ENCODE peak calls at places on chromosome 4, in six cellular contexts. U, F, J, O, Z and T are unnamed samples.

GRCh38 chr4:168451744-168452394 is 28.4 kb downstream of the DDX60L start:
- DNase-seq in Z (peak), J (no peak), F (peak), U (no peak), O (peak), T (no peak)

GRCh38 chr4:101417046-101417445 is 69.7 kb upstream of the PPP3CA start:
- DNase-seq in O (no peak), U (no peak), J (no peak), Z (no peak), F (no peak), T (no peak)

GRCh38 chr4:185011408-185011807 is 6.9 kb upstream of the HELT start:
- DNase-seq in U (no peak), O (no peak), J (no peak), F (no peak), Z (no peak), T (no peak)

GRCh38 chr4:175470141-175470540 is 341.9 kb downstream of the GPM6A start:
- DNase-seq in O (peak), U (no peak), Z (peak), F (no peak), J (no peak), T (no peak)

GRCh38 chr4:113781439-113782040 is 20.0 kb upstream of the CAMK2D start:
- DNase-seq in O (no peak), Z (peak), U (no peak), J (no peak), F (peak), T (no peak)

GRCh38 chr4:20512053-20512810 is 188.0 kb upstream of the PACRGL start:
- DNase-seq in J (peak), F (peak), U (no peak), Z (no peak), O (no peak), T (no peak)

GRCh38 chr4:126592088-126592487 is 1040.7 kb upstream of the INTU start:
- DNase-seq in J (no peak), Z (no peak), O (no peak), U (no peak), F (peak), T (no peak)

GRCh38 chr4:6298035-6298434 is 28.4 kb downstream of the WFS1 start:
- DNase-seq in Z (no peak), U (no peak), J (no peak), O (no peak), F (no peak), T (no peak)

GRCh38 chr4:183130328-183131155 is 31.5 kb downstream of the WWC2 start:
- DNase-seq in J (peak), O (no peak), F (peak), U (no peak), Z (no peak), T (no peak)

GRCh38 chr4:166996216-166996615 is 238.1 kb downstream of the SPOCK3 start:
- DNase-seq in O (no peak), F (no peak), Z (no peak), U (no peak), J (no peak), T (no peak)

GRCh38 chr4:180734753-180735432 is 1508.3 kb upstream of the TENM3 start:
- DNase-seq in J (no peak), U (no peak), F (no peak), Z (no peak), O (no peak), T (no peak)